ENCODE peak calls at places on chromosomes 5 and 9, in ten cellular contexts. G is fibroblast of lung, X is A549, D is IMR-90, I is MCF 10A, Z is cardiac fibroblast, R is OCI-LY7, Q is coronary artery, L is GM13976, Y is glutamatergic neuron. P is an unnamed sample.
A peak's percentile ranks its signal among the peaks of the same experiment; 100 is the strongest.

GRCh38 chr5:137639645-137640044 is 96.2 kb downstream of the KLHL3 start:
- DNase-seq in I (no peak), Z (no peak), L (no peak), Y (no peak), X (no peak), Q (no peak), R (no peak), D (no peak), G (no peak), P (no peak)

GRCh38 chr9:94002316-94003140 is 47.4 kb upstream of the BARX1 start:
- DNase-seq in X (peak; percentile 57), Y (no peak), Q (no peak), R (peak; percentile 62), D (peak; percentile 50), I (peak; percentile 70), L (peak; percentile 46), Z (peak; percentile 69), G (peak; percentile 26), P (peak; percentile 43)

GRCh38 chr5:103177543-103177942 is 57.4 kb downstream of the PPIP5K2 start:
- DNase-seq in X (no peak), R (no peak), I (no peak), Y (no peak), L (no peak), Q (no peak), G (no peak), D (no peak), Z (no peak), P (no peak)

GRCh38 chr9:706606-707451 is 134.7 kb upstream of the DMRT1 start:
- DNase-seq in L (peak; percentile 41), Y (peak; percentile 59), I (peak; percentile 75), Z (peak; percentile 82), R (no peak), D (peak; percentile 75), Q (peak; percentile 92), X (no peak), G (peak; percentile 79), P (peak; percentile 36)

GRCh38 chr9:16461231-16461840 is 409.1 kb downstream of the BNC2 start:
- DNase-seq in Y (no peak), X (no peak), D (peak; percentile 35), G (peak; percentile 55), L (no peak), I (no peak), R (no peak), Z (no peak), Q (no peak), P (no peak)

GRCh38 chr5:80837679-80838078 is 122.5 kb upstream of the RASGRF2 start:
- DNase-seq in Q (no peak), X (no peak), D (no peak), L (no peak), I (no peak), G (no peak), Z (no peak), Y (no peak), R (no peak), P (peak; percentile 30)

GRCh38 chr9:106684940-106685695 is 177.8 kb upstream of the ZNF462 start:
- DNase-seq in Q (no peak), G (no peak), R (no peak), Z (no peak), I (no peak), X (no peak), Y (no peak), D (no peak), L (no peak), P (no peak)

GRCh38 chr5:125044491-125045282 is 298.2 kb upstream of the ZNF608 start:
- DNase-seq in L (no peak), I (peak; percentile 37), X (peak; percentile 30), R (no peak), G (peak; percentile 64), Y (no peak), D (no peak), Z (peak; percentile 17), Q (no peak), P (no peak)

GRCh38 chr5:79842006-79842881 is 148.8 kb downstream of the MTX3 start:
- DNase-seq in L (no peak), Q (peak; percentile 47), D (no peak), X (no peak), I (no peak), R (no peak), Z (no peak), Y (no peak), G (no peak), P (no peak)

GRCh38 chr9:127763918-127764384 is 14.5 kb downstream of the SH2D3C start:
- DNase-seq in Q (no peak), Y (peak; percentile 42), D (no peak), G (no peak), L (peak; percentile 66), X (peak; percentile 58), R (peak; percentile 51), Z (peak; percentile 70), I (peak; percentile 14), P (no peak)

GRCh38 chr9:134181648-134182034 is 17.3 kb upstream of the RNU6ATAC start:
- DNase-seq in Z (no peak), I (no peak), Y (peak; percentile 8), X (no peak), D (no peak), R (no peak), Q (no peak), L (no peak), G (no peak), P (no peak)

GRCh38 chr5:96838483-96839395 is 31.0 kb upstream of the ERAP1 start:
- DNase-seq in R (no peak), Q (no peak), G (no peak), Z (no peak), L (no peak), D (no peak), Y (no peak), X (no peak), I (no peak), P (no peak)

GRCh38 chr9:111399772-111400563 is 69.9 kb upstream of the OR2K2 start:
- DNase-seq in L (no peak), Z (peak; percentile 25), Y (no peak), R (peak; percentile 24), X (peak; percentile 67), G (no peak), D (peak; percentile 21), Q (no peak), I (peak; percentile 68), P (peak; percentile 6)
- TF ChIP-seq CTCF in L (no peak), Z (peak; percentile 72), Y (no peak), R (peak; percentile 75), X (peak; percentile 45), G (peak; percentile 26), D (peak; percentile 27), Q (no peak), I (peak; percentile 45), P (peak; percentile 43)

GRCh38 chr5:53917095-53917494 is 356.7 kb downstream of the NDUFS4 start:
- DNase-seq in L (no peak), D (peak; percentile 63), Q (no peak), I (no peak), G (peak; percentile 68), Y (no peak), X (peak; percentile 18), R (no peak), Z (peak; percentile 26), P (no peak)
- TF ChIP-seq CTCF in L (no peak), D (peak; percentile 40), Q (no peak), I (no peak), G (peak; percentile 26), Y (peak; percentile 9), X (no peak), R (no peak), Z (no peak), P (no peak)

DNA sequence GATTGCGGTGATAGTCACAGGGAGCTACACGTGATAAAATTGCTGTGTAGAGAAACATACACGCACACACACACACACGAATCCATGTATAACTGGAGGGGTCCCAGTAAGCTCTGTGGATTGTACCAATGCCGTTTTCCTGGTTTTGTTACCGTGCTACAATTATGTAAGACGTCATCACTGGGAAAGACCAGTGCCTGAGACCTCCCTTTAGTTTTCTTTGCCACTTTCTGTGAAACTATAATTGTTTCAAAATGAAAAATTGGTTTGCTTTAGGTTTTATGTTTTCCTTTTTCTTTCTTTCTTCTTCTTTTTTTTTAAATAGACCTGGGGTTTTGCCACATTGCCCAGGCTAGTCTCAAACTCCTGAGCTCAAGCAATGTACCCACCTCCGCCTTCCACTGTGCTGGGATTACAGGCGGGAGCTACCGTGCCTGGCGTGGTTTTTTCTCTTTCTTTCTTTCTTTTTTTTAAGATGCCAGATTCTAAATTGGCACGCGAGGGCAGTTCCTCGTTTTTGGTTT is 21.3 kb downstream of the OR2V2 start:
- DNase-seq in X (no peak), R (no peak), Y (no peak), D (no peak), G (no peak), I (no peak), Z (no peak), Q (no peak), L (no peak), P (no peak)
- TF ChIP-seq CTCF in X (no peak), R (no peak), Y (no peak), D (no peak), G (no peak), I (no peak), Z (no peak), Q (no peak), L (no peak), P (no peak)

DNA sequence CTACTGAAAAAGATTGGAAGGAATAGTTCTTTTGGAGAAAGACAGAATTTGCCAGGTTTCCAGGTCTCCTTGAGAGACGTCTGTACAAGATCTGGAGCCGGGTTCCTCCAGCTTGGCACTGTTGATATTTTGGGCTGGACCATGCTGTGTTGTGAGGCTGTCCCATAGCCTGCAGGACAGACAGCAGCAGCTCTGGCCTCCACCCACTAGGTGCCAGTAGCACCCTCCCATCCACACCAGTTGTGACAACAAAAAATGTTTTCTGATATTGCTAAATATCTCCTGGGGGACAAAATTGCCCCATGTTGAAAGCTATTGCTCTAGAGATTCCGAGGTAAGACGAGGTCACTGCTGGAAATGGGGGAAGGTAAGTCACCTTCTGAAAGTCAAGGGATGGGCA is 287.7 kb upstream of the DAP start:
- DNase-seq in Q (no peak), D (no peak), L (no peak), R (peak; percentile 1), G (no peak), Z (no peak), X (peak; percentile 10), Y (no peak), I (no peak), P (no peak)
- TF ChIP-seq CTCF in Q (no peak), D (no peak), L (peak; percentile 11), R (peak; percentile 57), G (no peak), Z (no peak), X (no peak), Y (no peak), I (no peak), P (peak; percentile 38)

GRCh38 chr9:121743441-121744001 is 92.1 kb downstream of the DAB2IP start:
- DNase-seq in L (no peak), Z (peak; percentile 88), D (peak; percentile 89), I (peak; percentile 86), R (no peak), Q (peak; percentile 92), G (peak; percentile 84), X (peak; percentile 85), Y (peak; percentile 91), P (no peak)
- TF ChIP-seq CTCF in L (no peak), Z (peak; percentile 3), D (peak; percentile 21), I (no peak), R (no peak), Q (no peak), G (no peak), X (no peak), Y (no peak), P (no peak)

GRCh38 chr9:97473717-97474116 is 27.7 kb upstream of the TMOD1 start:
- DNase-seq in G (no peak), Y (no peak), D (no peak), Q (no peak), R (no peak), I (no peak), X (no peak), L (no peak), Z (no peak), P (no peak)
- TF ChIP-seq CTCF in G (no peak), Y (no peak), D (no peak), Q (no peak), R (no peak), I (no peak), X (no peak), L (no peak), Z (no peak), P (no peak)